ENCODE peak calls at places on chromosomes 16 and 17, in ten cellular contexts. Z, X, H, K, N, L, W, G, S and J are unnamed samples. For H3K4me1, the result is how much of the 10 kb centered on the place peaks cover.

GRCh38 chr17:40612510-40613244 is 34.9 kb downstream of the SMARCE1 start:
- DNase-seq in X (no peak), N (no peak), W (no peak), Z (no peak), K (no peak), S (no peak), H (peak), L (no peak), G (no peak), J (no peak)

GRCh38 chr16:69890891-69891282 is 60.2 kb upstream of the CLEC18A start:
- DNase-seq in L (no peak), W (no peak), G (no peak), Z (no peak), K (no peak), H (no peak), S (no peak), X (no peak), N (no peak), J (peak)

GRCh38 chr17:64767269-64767997 is 105.3 kb upstream of the SMURF2 start:
- DNase-seq in K (peak), X (no peak), S (no peak), G (no peak), L (no peak), N (no peak), Z (no peak), H (no peak), W (no peak), J (no peak)

GRCh38 chr17:31310260-31310659 is 3.6 kb downstream of the EVI2B start:
- DNase-seq in H (peak), K (no peak), L (no peak), X (no peak), N (no peak), S (no peak), G (no peak), Z (no peak), W (no peak), J (no peak)

GRCh38 chr16:1763521-1764511 is 7.5 kb downstream of the NME3 start:
- DNase-seq in G (no peak), X (no peak), S (no peak), Z (peak), N (peak), K (no peak), H (no peak), L (no peak), W (no peak), J (no peak)

GRCh38 chr16:9091867-9092281 is 430 bp downstream of the HAPSTR1 start:
- DNase-seq in S (peak), L (peak), H (peak), W (no peak), Z (peak), X (no peak), G (peak), N (no peak), K (peak), J (peak)

GRCh38 chr17:79970576-79971068 is 65.0 kb downstream of the TBC1D16 start:
- DNase-seq in G (peak), K (no peak), X (no peak), H (no peak), Z (no peak), L (no peak), W (no peak), N (peak), S (peak), J (peak)

GRCh38 chr17:63039899-63040602 is 74.0 kb downstream of the TANC2 start:
- DNase-seq in H (no peak), S (peak), L (no peak), X (peak), K (no peak), G (no peak), Z (no peak), W (no peak), N (no peak), J (no peak)

GRCh38 chr17:400257-400656 is 47.6 kb upstream of the RPH3AL start:
- DNase-seq in H (no peak), L (no peak), K (no peak), S (no peak), X (no peak), Z (no peak), W (no peak), N (no peak), G (no peak), J (no peak)

GRCh38 chr16:55498101-55498500 is 10.8 kb upstream of the LPCAT2 start:
- DNase-seq in N (no peak), Z (no peak), X (no peak), L (no peak), S (no peak), H (no peak), G (no peak), W (no peak), K (no peak), J (peak)

GRCh38 chr17:64685705-64686104 is 23.6 kb upstream of the SMURF2 start:
- DNase-seq in L (no peak), H (no peak), W (no peak), X (no peak), S (peak), G (no peak), N (no peak), K (no peak), Z (no peak), J (no peak)

GRCh38 chr17:30005709-30006320 is 64.4 kb downstream of the EFCAB5 start:
- DNase-seq in Z (no peak), S (no peak), W (no peak), X (no peak), N (no peak), K (no peak), H (no peak), L (no peak), G (no peak), J (no peak)

GRCh38 chr16:26830716-26831115 is 236.0 kb upstream of the C16orf82 start:
- DNase-seq in N (peak), S (peak), G (no peak), W (no peak), L (no peak), K (no peak), Z (no peak), H (no peak), X (no peak), J (no peak)

GRCh38 chr17:69828087-69828486 is 246.9 kb upstream of the KCNJ16 start:
- DNase-seq in H (no peak), G (no peak), N (no peak), W (no peak), S (peak), Z (no peak), K (no peak), X (no peak), L (peak), J (no peak)

GRCh38 chr17:38578229-38578628 is 27.5 kb downstream of the SRCIN1 start:
- DNase-seq in Z (no peak), H (no peak), G (no peak), N (peak), W (no peak), S (no peak), X (no peak), L (no peak), K (no peak), J (no peak)

GRCh38 chr16:9437115-9437514 is 345.7 kb downstream of the HAPSTR1 start:
- DNase-seq in H (no peak), K (no peak), L (no peak), N (peak), W (no peak), X (no peak), S (peak), Z (no peak), G (no peak), J (no peak)

GRCh38 chr17:73924083-73924482 is 279.4 kb upstream of the RPL38 start:
- DNase-seq in L (no peak), H (no peak), Z (no peak), K (no peak), N (no peak), X (no peak), W (no peak), S (no peak), G (no peak), J (no peak)

GRCh38 chr17:80026359-80027042 is 9.2 kb downstream of the TBC1D16 start:
- DNase-seq in X (no peak), Z (no peak), S (peak), K (no peak), H (no peak), W (no peak), G (no peak), N (no peak), L (no peak), J (peak)

GRCh38 chr16:53814791-53815190 is 110.8 kb downstream of the FTO start:
- DNase-seq in L (no peak), N (no peak), K (no peak), H (no peak), G (no peak), S (no peak), W (no peak), X (no peak), Z (no peak), J (no peak)

GRCh38 chr17:6231886-6232767 is 161.9 kb downstream of the WSCD1 start:
- DNase-seq in K (no peak), S (peak), G (no peak), H (no peak), Z (no peak), X (peak), N (no peak), W (no peak), L (no peak), J (no peak)

DNA sequence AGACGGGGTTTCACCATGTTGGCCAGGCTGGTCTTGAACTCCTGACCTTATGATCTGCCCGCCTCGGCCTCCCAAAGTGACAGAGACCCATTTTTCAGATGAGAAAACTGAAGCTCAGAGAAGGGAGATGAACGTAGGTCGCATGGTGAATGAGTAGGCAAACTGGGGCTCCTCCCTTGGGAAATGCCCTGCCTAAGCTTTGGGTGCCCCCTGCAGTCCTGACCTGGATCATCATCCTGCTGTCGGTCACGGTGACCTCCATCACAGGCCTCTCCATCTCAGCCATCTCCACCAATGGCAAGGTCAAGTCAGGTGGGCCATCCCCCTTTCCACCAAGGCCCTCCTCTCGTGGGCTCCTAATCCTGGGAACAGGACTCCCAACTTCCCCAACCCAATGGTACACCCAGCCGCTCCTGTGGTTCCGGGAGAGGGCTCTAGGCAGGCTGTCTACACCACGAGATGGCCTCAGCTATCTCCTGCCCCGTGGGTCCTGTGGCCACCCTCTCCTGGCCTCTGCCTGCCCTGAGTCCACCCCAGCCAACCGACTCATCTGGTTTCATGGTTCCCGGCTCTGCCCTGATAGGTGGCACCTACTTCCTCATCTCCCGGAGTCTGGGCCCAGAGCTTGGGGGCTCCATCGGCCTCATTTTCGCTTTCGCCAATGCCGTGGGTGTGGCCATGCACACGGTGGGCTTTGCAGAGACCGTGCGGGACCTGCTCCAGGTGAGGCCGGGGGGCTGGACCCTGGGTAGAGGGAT is 4.7 kb downstream of the SLC12A3 start:
- DNase-seq in X (peak), H (no peak), S (peak), W (no peak), Z (no peak), N (peak), G (no peak), L (no peak), K (no peak), J (no peak)
- H3K4me1 ChIP-seq in X (under half), H (under half), S (under half), W (under half), Z (under half), N (under half), G (under half), L (under half), K (under half), J (under half)

GRCh38 chr17:19304751-19305150 is 57.8 kb downstream of the B9D1 start:
- DNase-seq in N (no peak), Z (no peak), G (peak), K (no peak), L (no peak), S (no peak), H (no peak), W (no peak), X (no peak), J (no peak)
- H3K4me1 ChIP-seq in N (under half), Z (under half), G (under half), K (under half), L (half or more), S (under half), H (under half), W (under half), X (under half), J (under half)

GRCh38 chr17:1714980-1715802 is 5.0 kb upstream of the TLCD2 start:
- DNase-seq in Z (no peak), K (peak), H (peak), N (peak), G (peak), S (peak), W (peak), L (peak), X (peak), J (peak)
- H3K4me1 ChIP-seq in Z (under half), K (under half), H (under half), N (under half), G (half or more), S (under half), W (under half), L (half or more), X (half or more), J (under half)

DNA sequence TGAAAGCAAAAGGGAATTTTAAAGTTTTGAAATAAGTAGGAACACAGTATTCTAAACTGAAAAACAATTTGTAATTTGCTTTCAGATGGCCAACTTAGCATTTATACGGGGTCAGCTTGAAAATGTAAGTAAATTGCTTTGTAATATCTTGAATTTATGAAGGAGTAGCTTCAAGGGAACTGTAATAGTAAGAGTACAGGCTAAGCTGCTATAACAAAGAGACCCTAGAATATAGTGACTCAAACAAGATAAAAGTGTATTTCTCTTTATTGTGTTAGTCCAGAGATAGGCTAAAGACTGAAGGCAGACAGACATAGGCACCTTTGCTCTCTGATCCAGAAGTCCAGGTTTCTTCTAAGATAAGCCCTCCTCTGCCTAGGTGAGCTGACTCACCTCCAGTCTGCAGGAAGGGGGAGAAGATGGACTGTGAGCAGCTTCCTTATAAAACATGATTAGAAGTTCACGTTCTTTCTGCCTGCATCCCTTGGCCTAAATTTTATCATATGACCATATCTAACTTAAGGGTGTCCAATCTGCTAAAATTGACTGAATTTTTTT is 3.2 kb downstream of the TTC19 start:
- DNase-seq in S (no peak), N (no peak), G (no peak), K (no peak), W (no peak), Z (no peak), L (no peak), H (no peak), X (no peak), J (no peak)
- H3K4me1 ChIP-seq in S (under half), N (under half), G (under half), K (under half), W (under half), Z (under half), L (half or more), H (under half), X (under half), J (under half)

GRCh38 chr16:30663038-30663437 is 4.8 kb downstream of the FBRS start:
- DNase-seq in H (no peak), Z (no peak), G (no peak), L (no peak), W (no peak), X (no peak), K (no peak), S (no peak), N (no peak), J (no peak)

GRCh38 chr16:30663820-30664528 is 5.7 kb downstream of the FBRS start:
- DNase-seq in G (no peak), L (no peak), N (no peak), Z (no peak), S (no peak), H (no peak), W (no peak), K (no peak), X (no peak), J (no peak)

GRCh38 chr16:30664616-30665109 is 6.4 kb downstream of the FBRS start:
- DNase-seq in S (no peak), L (no peak), W (no peak), X (no peak), G (no peak), Z (no peak), K (no peak), H (no peak), N (no peak), J (no peak)

GRCh38 chr16:30660424-30661251 is 2.4 kb downstream of the FBRS start:
- DNase-seq in Z (no peak), W (no peak), H (peak), S (no peak), X (no peak), K (no peak), L (no peak), G (no peak), N (no peak), J (peak)

GRCh38 chr16:30662449-30662848 is 4.2 kb downstream of the FBRS start:
- DNase-seq in H (no peak), W (no peak), Z (no peak), X (no peak), K (no peak), S (no peak), N (no peak), G (no peak), L (no peak), J (no peak)
- H3K4me1 ChIP-seq in H (under half), W (under half), Z (under half), X (under half), K (under half), S (under half), N (under half), G (under half), L (under half), J (under half)

GRCh38 chr17:57926723-57927047 is 28.5 kb downstream of the CUEDC1 start:
- DNase-seq in H (no peak), X (no peak), S (no peak), K (no peak), N (no peak), G (no peak), Z (peak), L (no peak), W (no peak), J (no peak)

GRCh38 chr17:57927048-57927723 is 28.0 kb downstream of the CUEDC1 start:
- DNase-seq in G (no peak), W (no peak), Z (peak), X (no peak), S (peak), K (no peak), H (no peak), N (peak), L (no peak), J (peak)

GRCh38 chr17:57923182-57923872 is 31.9 kb downstream of the CUEDC1 start:
- DNase-seq in G (no peak), K (no peak), N (no peak), L (no peak), H (no peak), Z (no peak), S (no peak), W (no peak), X (no peak), J (no peak)

GRCh38 chr17:57924677-57925076 is 30.5 kb downstream of the CUEDC1 start:
- DNase-seq in N (no peak), X (no peak), L (peak), H (no peak), Z (no peak), G (no peak), W (no peak), S (peak), K (no peak), J (no peak)

DNA sequence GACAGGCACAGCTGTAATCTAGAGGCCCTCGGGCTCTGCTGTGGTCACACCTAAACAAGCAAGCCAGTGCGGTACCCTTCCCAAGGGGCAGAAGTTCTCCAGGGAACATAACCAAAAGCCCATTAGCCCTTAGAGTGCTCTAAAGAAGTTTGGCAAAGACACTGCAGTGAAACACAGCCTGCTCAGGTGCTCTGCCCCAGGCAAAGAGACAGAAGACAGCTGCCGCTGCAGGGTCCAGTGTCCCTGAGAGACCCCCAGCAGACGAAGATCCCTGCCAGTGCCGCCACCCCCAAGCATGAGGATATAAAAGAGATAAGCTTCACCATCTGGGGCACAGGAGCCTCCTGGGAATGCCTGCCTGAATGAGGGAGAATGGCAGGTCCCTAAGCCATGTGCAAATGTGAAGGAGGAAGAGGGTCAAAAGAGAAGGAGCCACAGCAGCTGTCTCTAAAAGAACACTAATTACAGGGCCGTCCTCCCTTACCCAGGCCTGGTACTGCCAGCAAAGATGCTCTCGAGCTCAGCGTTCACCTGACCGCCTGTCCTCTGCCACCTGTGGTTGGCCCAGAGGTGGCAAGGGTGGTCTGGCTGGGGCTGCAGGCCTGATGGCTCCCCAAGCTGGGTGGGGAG is 29.7 kb downstream of the CUEDC1 start:
- DNase-seq in H (no peak), K (no peak), X (no peak), L (no peak), G (no peak), N (peak), S (peak), Z (no peak), W (no peak), J (no peak)
- H3K4me1 ChIP-seq in H (under half), K (under half), X (half or more), L (half or more), G (half or more), N (half or more), S (under half), Z (under half), W (under half), J (under half)

GRCh38 chr16:85370543-85370880 is 242.6 kb upstream of the GSE1 start:
- DNase-seq in X (no peak), N (no peak), G (no peak), Z (no peak), K (no peak), H (no peak), W (no peak), S (no peak), L (no peak), J (no peak)
- H3K4me1 ChIP-seq in X (under half), N (under half), G (under half), Z (under half), K (under half), H (under half), W (half or more), S (under half), L (under half), J (under half)